ENCODE peak calls at places on chromosomes 13 and 19, in ten cellular contexts. B is thoracic aorta, O is GM23338, K is hepatocyte, U is brain microvascular endothelial cell, I is cardiac muscle cell, N is pancreas, R is adrenal gland, W is Caco-2, E is IMR-90. D is an unnamed sample.

GRCh38 chr19:6376512-6377193 is 920 bp upstream of the PSPN start:
- DNase-seq in B (no peak), O (no peak), K (no peak), U (no peak), I (no peak), N (no peak), R (no peak), W (no peak), E (no peak), D (no peak)

GRCh38 chr13:65063753-65064152 is 2166.4 kb downstream of the PCDH9 start:
- DNase-seq in B (no peak), O (no peak), K (no peak), U (no peak), I (peak; percentile 54), N (no peak), R (no peak), W (no peak), E (peak; percentile 72), D (no peak)

GRCh38 chr19:14081797-14082674 is 3.5 kb downstream of the C19orf67 start:
- DNase-seq in B (no peak), O (no peak), K (peak; percentile 55), U (no peak), I (no peak), N (peak; percentile 80), R (peak; percentile 61), W (no peak), E (peak; percentile 27), D (no peak)

GRCh38 chr13:110713981-110714797 is 689 bp downstream of the ING1 start:
- DNase-seq in B (no peak), O (peak; percentile 53), K (peak; percentile 74), U (peak; percentile 40), I (peak; percentile 58), N (peak; percentile 68), R (peak; percentile 63), W (peak; percentile 66), E (peak; percentile 32), D (no peak)

GRCh38 chr13:32955881-32956594 is 60.2 kb upstream of the KL start:
- DNase-seq in B (no peak), O (no peak), K (no peak), U (no peak), I (no peak), N (no peak), R (no peak), W (no peak), E (no peak), D (no peak)

GRCh38 chr13:24456396-24456795 is 56.2 kb downstream of the PARP4 start:
- DNase-seq in B (no peak), O (no peak), K (no peak), U (no peak), I (no peak), N (no peak), R (no peak), W (no peak), E (no peak), D (no peak)

GRCh38 chr13:40406405-40407138 is 259.9 kb downstream of the FOXO1 start:
- DNase-seq in B (no peak), O (no peak), K (peak; percentile 50), U (peak; percentile 78), I (peak; percentile 85), N (no peak), R (no peak), W (peak; percentile 73), E (peak; percentile 75), D (peak; percentile 81)

GRCh38 chr13:112102243-112102642 is 35.3 kb downstream of the SOX1 start:
- DNase-seq in B (no peak), O (peak; percentile 19), K (no peak), U (no peak), I (no peak), N (no peak), R (no peak), W (no peak), E (no peak), D (no peak)

GRCh38 chr13:99360696-99361095 is 53.5 kb upstream of the GPR183 start:
- DNase-seq in B (no peak), O (no peak), K (no peak), U (no peak), I (no peak), N (no peak), R (no peak), W (no peak), E (no peak), D (no peak)

GRCh38 chr13:32300920-32301319 is 14.2 kb downstream of the ZAR1L start:
- DNase-seq in B (no peak), O (no peak), K (no peak), U (no peak), I (no peak), N (no peak), R (no peak), W (no peak), E (no peak), D (no peak)

DNA sequence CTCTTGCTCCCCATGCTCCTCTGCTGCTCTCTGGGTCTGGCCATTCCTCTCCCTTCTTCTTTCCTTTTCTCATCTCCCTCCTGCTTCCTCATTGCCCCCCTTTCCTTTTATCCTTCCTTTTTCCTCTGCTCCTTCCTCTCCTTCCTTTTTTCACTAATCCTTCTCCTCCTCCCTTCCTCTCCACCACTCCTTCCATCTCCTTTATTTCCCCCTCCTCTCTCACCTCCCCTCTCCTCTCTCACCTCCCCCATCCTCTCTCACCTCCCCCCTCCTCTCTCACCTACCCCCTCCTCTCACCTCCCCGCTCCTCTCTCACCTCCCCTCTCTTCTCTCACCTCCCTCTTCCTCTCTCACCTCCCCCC is 13.6 kb downstream of the ARHGEF1 start:
- DNase-seq in B (no peak), O (no peak), K (no peak), U (no peak), I (no peak), N (no peak), R (no peak), W (no peak), E (no peak), D (no peak)
- H3K36me3 ChIP-seq in B (peaks cover 62% of the 10 kb centered on the region), O (peaks cover 4% of the 10 kb centered on the region), K (no peaks in the 10 kb centered on the region), U (peaks cover 58% of the 10 kb centered on the region), I (peaks cover 2% of the 10 kb centered on the region), N (no peaks in the 10 kb centered on the region), R (no peaks in the 10 kb centered on the region), W (peaks cover 2% of the 10 kb centered on the region), E (peaks cover 57% of the 10 kb centered on the region), D (peaks cover 42% of the 10 kb centered on the region)

GRCh38 chr19:3441986-3442329 is 38.4 kb downstream of the SMIM24 start:
- DNase-seq in B (no peak), O (no peak), K (no peak), U (no peak), I (no peak), N (peak; percentile 41), R (no peak), W (no peak), E (no peak), D (no peak)

GRCh38 chr19:3441089-3441985 is 39.0 kb downstream of the SMIM24 start:
- DNase-seq in B (no peak), O (no peak), K (no peak), U (no peak), I (no peak), N (no peak), R (no peak), W (no peak), E (no peak), D (no peak)

GRCh38 chr19:3442487-3443071 is 37.7 kb downstream of the SMIM24 start:
- DNase-seq in B (no peak), O (no peak), K (no peak), U (no peak), I (no peak), N (peak; percentile 30), R (no peak), W (no peak), E (no peak), D (no peak)

GRCh38 chr19:3444695-3445234 is 35.6 kb downstream of the SMIM24 start:
- DNase-seq in B (no peak), O (no peak), K (no peak), U (no peak), I (no peak), N (no peak), R (no peak), W (no peak), E (no peak), D (no peak)

DNA sequence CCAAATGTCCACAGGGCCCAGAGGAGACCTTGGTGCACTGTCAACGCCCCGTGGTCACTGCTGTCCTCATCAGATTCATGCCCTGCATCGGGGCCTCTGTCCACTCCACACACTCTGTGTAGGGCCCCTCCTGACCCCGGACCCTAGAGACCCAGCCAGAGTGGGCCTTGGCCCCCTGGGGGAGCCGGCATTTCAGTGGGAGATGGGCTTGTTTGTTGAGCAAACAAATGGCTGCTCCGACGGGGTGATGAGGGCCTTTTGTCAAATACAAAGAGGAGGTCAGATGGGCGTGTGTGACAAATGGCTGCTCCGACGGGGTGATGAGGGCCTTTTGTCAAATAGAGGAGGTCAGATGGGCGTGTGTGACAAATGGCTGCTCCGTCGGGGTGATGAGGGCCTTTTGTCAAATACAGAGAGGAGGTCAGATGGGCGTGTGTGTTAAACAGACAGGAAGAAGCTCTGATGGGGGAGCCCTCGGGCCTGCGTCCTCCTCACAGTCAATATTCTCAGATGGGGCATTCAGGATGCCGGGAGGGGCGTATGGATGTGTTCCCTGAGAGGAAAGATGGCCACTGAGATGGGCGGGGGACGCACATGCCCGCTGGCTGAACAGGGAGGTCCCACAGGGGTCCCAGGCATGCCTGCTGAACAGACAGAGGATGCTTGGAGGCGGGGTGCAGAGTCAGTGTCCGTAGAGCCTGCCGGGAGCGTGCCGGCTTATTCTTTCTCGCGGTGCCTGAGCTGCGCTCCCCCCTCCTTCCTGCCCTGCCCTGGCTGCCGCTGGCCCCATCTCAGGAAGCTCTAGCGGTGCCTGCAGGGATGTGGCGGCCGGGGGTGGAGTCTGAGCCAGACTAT is 36.3 kb downstream of the SMIM24 start:
- DNase-seq in B (no peak), O (peak; percentile 80), K (peak; percentile 63), U (peak; percentile 60), I (peak; percentile 52), N (peak; percentile 48), R (no peak), W (no peak), E (peak; percentile 47), D (no peak)
- TF ChIP-seq CTCF in B (no peak), O (no peak), K (no peak), U (peak; percentile 7), I (no peak), N (no peak), R (no peak), W (no peak), E (no peak), D (no peak)

DNA sequence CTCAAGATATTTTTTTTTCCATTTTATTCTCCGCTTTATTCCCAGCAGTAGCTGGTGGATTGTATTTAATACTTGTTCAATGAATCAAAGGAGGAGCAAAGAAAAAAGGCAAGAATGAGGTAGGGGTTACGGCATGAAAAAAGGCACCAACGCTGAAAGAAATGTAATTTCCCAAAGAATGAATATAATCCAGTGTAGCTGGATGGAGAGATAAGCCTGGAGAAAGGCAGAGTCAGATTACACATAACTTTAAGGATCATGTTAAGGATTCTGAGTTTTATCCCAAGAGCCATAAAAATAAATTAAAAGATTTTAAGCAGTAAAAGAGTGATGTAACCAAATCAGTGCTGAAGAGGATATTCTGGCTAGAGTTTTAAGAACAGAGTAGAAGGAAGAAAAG is 67.7 kb downstream of the RBM26 start:
- DNase-seq in B (no peak), O (no peak), K (no peak), U (no peak), I (no peak), N (no peak), R (no peak), W (no peak), E (peak; percentile 2), D (no peak)
- H3K36me3 ChIP-seq in B (peaks cover 36% of the 10 kb centered on the region), O (peaks cover 31% of the 10 kb centered on the region), K (no peaks in the 10 kb centered on the region), U (peaks cover 13% of the 10 kb centered on the region), I (peaks cover 73% of the 10 kb centered on the region), N (no peaks in the 10 kb centered on the region), R (no peaks in the 10 kb centered on the region), W (peaks cover 3% of the 10 kb centered on the region), E (peaks cover 19% of the 10 kb centered on the region), D (peaks cover 3% of the 10 kb centered on the region)

GRCh38 chr13:48322294-48322693 is 18.7 kb downstream of the RB1 start:
- DNase-seq in B (no peak), O (no peak), K (no peak), U (no peak), I (no peak), N (no peak), R (no peak), W (no peak), E (no peak), D (no peak)
- TF ChIP-seq CTCF in B (no peak), O (no peak), K (no peak), U (no peak), I (no peak), N (no peak), R (no peak), W (no peak), E (no peak), D (no peak)